ENCODE peak calls at places on chromosome 1, in eight cellular contexts. I is Caco-2, N is neural progenitor cell, S is hepatocyte, W is OCI-LY7, P is foreskin fibroblast, F is BJ, Y is fibroblast of pulmonary artery. U is an unnamed sample.

GRCh38 chr1:37481289-37482003 is 7.1 kb downstream of the ZC3H12A start:
- DNase-seq in I (no peak), N (no peak), S (no peak), W (no peak), P (no peak), F (no peak), Y (no peak), U (no peak)

GRCh38 chr1:8818325-8818775 is 910 bp upstream of the RERE start:
- DNase-seq in I (no peak), N (no peak), S (peak; percentile 63), W (no peak), P (peak; percentile 93), F (no peak), Y (peak; percentile 89), U (no peak)

GRCh38 chr1:26827663-26828062 is 1.2 kb downstream of the ZDHHC18 start:
- DNase-seq in I (no peak), N (peak; percentile 39), S (no peak), W (no peak), P (peak; percentile 41), F (no peak), Y (no peak), U (no peak)

GRCh38 chr1:92989936-92990582 is 28.8 kb upstream of the DIPK1A start:
- DNase-seq in I (no peak), N (no peak), S (no peak), W (no peak), P (peak; percentile 56), F (no peak), Y (no peak), U (no peak)

GRCh38 chr1:205205055-205205454 is 6.4 kb downstream of the DSTYK start:
- DNase-seq in I (no peak), N (no peak), S (no peak), W (no peak), P (peak; percentile 19), F (no peak), Y (no peak), U (no peak)

GRCh38 chr1:118243269-118243668 is 58.2 kb upstream of the SPAG17 start:
- DNase-seq in I (no peak), N (no peak), S (no peak), W (no peak), P (no peak), F (no peak), Y (no peak), U (no peak)

GRCh38 chr1:97050501-97050900 is 328.9 kb downstream of the PTBP2 start:
- DNase-seq in I (no peak), N (peak; percentile 33), S (peak; percentile 8), W (peak; percentile 1), P (peak; percentile 71), F (no peak), Y (peak; percentile 69), U (no peak)

GRCh38 chr1:172429324-172430127 is 9.0 kb downstream of the C1orf105 start:
- DNase-seq in I (peak; percentile 45), N (peak; percentile 57), S (peak; percentile 78), W (peak; percentile 71), P (peak; percentile 80), F (peak; percentile 35), Y (peak; percentile 87), U (no peak)

GRCh38 chr1:156656779-156657160 is 14.9 kb downstream of the BCAN start:
- DNase-seq in I (no peak), N (peak; percentile 36), S (peak; percentile 60), W (no peak), P (peak; percentile 66), F (no peak), Y (no peak), U (no peak)
- H3K4me3 ChIP-seq in I (no peak overlapping the region), N (peak overlapping the region; percentile 33), S (no peak overlapping the region), W (no peak overlapping the region), P (peak overlapping the region; percentile 31), F (peak overlapping the region; percentile 17), Y (peak overlapping the region; percentile 38), U (peak overlapping the region; percentile 20)

GRCh38 chr1:175750366-175751111 is 7.1 kb upstream of the TNR start:
- DNase-seq in I (no peak), N (no peak), S (peak; percentile 16), W (no peak), P (no peak), F (no peak), Y (no peak), U (no peak)

GRCh38 chr1:175742790-175743459 is 470 bp downstream of the TNR start:
- DNase-seq in I (no peak), N (peak; percentile 84), S (peak; percentile 66), W (no peak), P (peak; percentile 1), F (no peak), Y (peak; percentile 52), U (peak; percentile 7)

GRCh38 chr1:175749075-175749474 is 5.7 kb upstream of the TNR start:
- DNase-seq in I (no peak), N (no peak), S (no peak), W (no peak), P (no peak), F (no peak), Y (no peak), U (no peak)

DNA sequence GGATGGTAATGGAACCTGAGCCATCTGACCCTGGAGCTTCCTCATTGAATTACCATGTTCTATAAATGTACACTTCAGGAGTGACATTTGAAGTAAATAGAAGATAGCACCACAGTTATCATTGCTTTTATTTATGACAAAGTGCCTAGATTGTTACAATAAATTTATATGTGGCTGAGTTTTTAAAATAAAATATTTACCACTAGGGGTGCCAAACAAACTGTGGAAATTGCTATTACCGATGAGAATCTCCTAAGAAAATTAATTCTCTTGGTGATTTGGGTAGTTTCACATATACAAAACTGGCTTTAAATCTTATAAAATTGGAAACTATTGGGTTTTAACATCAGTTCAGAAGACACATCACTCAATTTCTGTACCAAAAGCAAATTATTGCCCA is 1.4 kb upstream of the TNR start:
- DNase-seq in I (no peak), N (no peak), S (no peak), W (no peak), P (no peak), F (no peak), Y (no peak), U (no peak)
- TF ChIP-seq CTCF in I (no peak), N (peak; percentile 48), S (peak; percentile 35), W (peak; percentile 77), P (no peak), F (no peak), Y (peak; percentile 9), U (peak; percentile 42)

GRCh38 chr1:24191860-24192259 is 4.8 kb upstream of the IFNLR1 start:
- DNase-seq in I (no peak), N (no peak), S (peak; percentile 64), W (no peak), P (peak; percentile 63), F (no peak), Y (peak; percentile 43), U (peak; percentile 22)

GRCh38 chr1:24189528-24189927 is 2.4 kb upstream of the IFNLR1 start:
- DNase-seq in I (no peak), N (no peak), S (no peak), W (peak; percentile 92), P (no peak), F (no peak), Y (no peak), U (no peak)

GRCh38 chr1:24193046-24193445 is 6.0 kb upstream of the IFNLR1 start:
- DNase-seq in I (no peak), N (no peak), S (no peak), W (no peak), P (no peak), F (no peak), Y (peak; percentile 28), U (no peak)

GRCh38 chr1:24186993-24187790 is at the start of gene IFNLR1:
- DNase-seq in I (peak; percentile 82), N (peak; percentile 82), S (peak; percentile 89), W (peak; percentile 91), P (peak; percentile 35), F (no peak), Y (no peak), U (no peak)

DNA sequence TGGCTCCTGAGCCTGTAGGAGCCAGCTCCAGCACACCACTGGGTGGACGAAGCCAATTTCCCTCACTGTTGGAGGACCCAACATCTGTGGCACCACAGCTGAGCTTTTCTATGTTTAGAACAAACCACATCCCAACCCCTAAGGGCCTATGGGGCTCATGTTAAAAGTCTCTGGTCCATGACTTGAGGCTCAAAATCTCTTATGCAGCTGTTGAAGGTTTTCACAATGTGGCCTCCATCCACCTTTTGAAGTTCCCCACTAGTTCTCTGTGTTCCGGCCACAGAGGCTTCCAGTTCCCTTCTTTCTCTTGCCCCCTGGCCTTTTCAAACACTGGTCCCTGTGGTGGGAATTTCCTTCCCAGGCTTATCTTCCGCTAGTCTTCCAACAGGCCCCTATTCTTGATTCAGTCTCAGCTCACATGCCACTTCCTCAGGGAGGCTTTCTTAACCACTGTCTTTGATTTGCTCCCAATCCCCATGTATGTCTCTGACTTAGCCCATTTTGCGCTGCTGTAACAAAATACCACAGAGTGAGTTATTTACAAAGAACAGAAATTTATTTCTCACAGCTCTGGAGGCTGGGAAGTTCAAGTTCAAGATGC is 4.0 kb upstream of the IFNLR1 start:
- DNase-seq in I (no peak), N (no peak), S (no peak), W (peak; percentile 98), P (no peak), F (no peak), Y (no peak), U (no peak)
- H3K4me3 ChIP-seq in I (no peak overlapping the region), N (no peak overlapping the region), S (no peak overlapping the region), W (peak overlapping the region; percentile 52), P (no peak overlapping the region), F (no peak overlapping the region), Y (no peak overlapping the region), U (no peak overlapping the region)

GRCh38 chr1:23910144-23910543 is 3.0 kb downstream of the CNR2 start:
- DNase-seq in I (no peak), N (no peak), S (no peak), W (peak; percentile 66), P (no peak), F (no peak), Y (no peak), U (no peak)

GRCh38 chr1:23909412-23909811 is 3.8 kb downstream of the CNR2 start:
- DNase-seq in I (no peak), N (no peak), S (no peak), W (peak; percentile 85), P (no peak), F (no peak), Y (no peak), U (no peak)

GRCh38 chr1:23913212-23913880 is at the start of gene CNR2:
- DNase-seq in I (no peak), N (no peak), S (no peak), W (peak; percentile 92), P (no peak), F (no peak), Y (no peak), U (no peak)

GRCh38 chr1:23910553-23911246 is 2.5 kb downstream of the CNR2 start:
- DNase-seq in I (no peak), N (no peak), S (no peak), W (peak; percentile 79), P (no peak), F (no peak), Y (no peak), U (no peak)

DNA sequence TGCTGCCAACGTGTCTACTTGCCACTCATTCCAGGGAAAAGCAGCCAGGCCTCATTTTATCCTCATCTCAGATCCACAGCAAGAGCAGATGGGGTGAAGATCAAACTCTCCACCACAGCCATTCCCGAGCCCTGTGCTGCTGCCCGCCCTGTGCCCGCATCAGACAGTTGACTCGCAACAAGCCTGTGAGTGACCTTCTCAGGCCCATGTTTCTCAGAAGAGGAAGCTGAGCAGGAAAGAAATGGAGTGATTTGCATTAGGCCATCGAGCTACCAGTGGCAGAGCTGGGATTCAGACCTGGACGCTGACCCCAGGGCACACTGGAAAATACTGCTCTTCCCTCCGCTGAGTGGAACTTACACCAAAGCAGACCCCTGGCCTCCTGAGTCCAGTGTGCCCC is 1.2 kb downstream of the CNR2 start:
- DNase-seq in I (no peak), N (no peak), S (no peak), W (peak; percentile 41), P (no peak), F (no peak), Y (no peak), U (no peak)
- TF ChIP-seq CTCF in I (no peak), N (no peak), S (no peak), W (no peak), P (no peak), F (no peak), Y (no peak), U (no peak)